ENCODE peak calls at places on chromosomes 7 and 10, in four cellular contexts. F is HepG2, S is K562, C is GM12878. Z is an unnamed sample.

GRCh38 chr7:43649755-43650274 is 66.9 kb downstream of the STK17A start:
- DNase-seq in S (no peak), C (peak; percentile 97), F (no peak), Z (no peak)

GRCh38 chr10:75111906-75112703 is 649 bp downstream of the SAMD8 start:
- DNase-seq in F (peak; percentile 48), S (peak; percentile 71), C (peak; percentile 30), Z (peak; percentile 60)

GRCh38 chr10:17617031-17617911 is at the start of gene HACD1:
- DNase-seq in F (peak; percentile 73), S (peak; percentile 54), C (no peak), Z (peak; percentile 78)

GRCh38 chr10:24722131-24722675 is 1.5 kb downstream of the ARHGAP21 start:
- DNase-seq in F (no peak), C (no peak), S (peak; percentile 40), Z (no peak)

GRCh38 chr10:71512794-71513379 is 116.2 kb downstream of the CDH23 start:
- DNase-seq in S (no peak), C (no peak), F (peak; percentile 33), Z (no peak)

GRCh38 chr7:55178292-55178862 is 159.6 kb downstream of the EGFR start:
- DNase-seq in S (no peak), C (no peak), F (no peak), Z (no peak)

GRCh38 chr7:55576753-55577152 is 4.5 kb upstream of the VOPP1 start:
- DNase-seq in C (no peak), F (no peak), S (no peak), Z (no peak)

GRCh38 chr10:11901454-11902431 is 78.6 kb downstream of the PROSER2 start:
- DNase-seq in C (no peak), F (peak; percentile 23), S (peak; percentile 80), Z (no peak)

GRCh38 chr10:86661161-86662025 is 6.9 kb upstream of the LDB3 start:
- DNase-seq in F (no peak), S (no peak), C (no peak), Z (peak; percentile 7)

GRCh38 chr7:98051118-98051744 is 55.4 kb upstream of the LMTK2 start:
- DNase-seq in S (peak; percentile 58), F (peak; percentile 10), C (no peak), Z (peak; percentile 93)

GRCh38 chr10:126278846-126279245 is 109.4 kb downstream of the ADAM12 start:
- DNase-seq in S (no peak), C (no peak), F (no peak), Z (no peak)

GRCh38 chr10:97003151-97003803 is 171.2 kb downstream of the LCOR start:
- DNase-seq in F (no peak), C (no peak), S (no peak), Z (no peak)

GRCh38 chr7:39332142-39332541 is 234.1 kb upstream of the YAE1 start:
- DNase-seq in F (no peak), C (no peak), S (no peak), Z (no peak)

GRCh38 chr10:3452683-3453388 is 280.3 kb upstream of the PITRM1 start:
- DNase-seq in F (no peak), S (no peak), C (no peak), Z (no peak)

GRCh38 chr10:63083904-63084689 is 49.0 kb upstream of the NRBF2 start:
- DNase-seq in F (peak; percentile 62), S (peak; percentile 73), C (peak; percentile 38), Z (peak; percentile 28)

GRCh38 chr7:81705206-81705605 is 64.6 kb downstream of the HGF start:
- DNase-seq in C (no peak), F (no peak), S (no peak), Z (no peak)

GRCh38 chr7:136958016-136958415 is 89.6 kb downstream of the CHRM2 start:
- DNase-seq in C (no peak), S (no peak), F (no peak), Z (no peak)

GRCh38 chr7:147245274-147245673 is 1128.7 kb downstream of the CNTNAP2 start:
- DNase-seq in F (peak; percentile 9), S (peak; percentile 56), C (no peak), Z (peak; percentile 63)

GRCh38 chr10:96618648-96619047 is 31.8 kb upstream of the TM9SF3 start:
- DNase-seq in S (no peak), C (no peak), F (no peak), Z (no peak)

GRCh38 chr10:62395892-62396291 is 21.7 kb downstream of the ZNF365 start:
- DNase-seq in F (no peak), S (no peak), C (no peak), Z (no peak)

GRCh38 chr7:142626420-142627035 is 122.7 kb upstream of the PRSS1 start:
- DNase-seq in F (peak; percentile 25), C (no peak), S (peak; percentile 80), Z (peak; percentile 89)

GRCh38 chr10:86962981-86963310 is 4.5 kb downstream of the SNCG start:
- DNase-seq in F (no peak), S (no peak), C (no peak), Z (no peak)

GRCh38 chr7:157318015-157318706 is 18.6 kb upstream of the DNAJB6 start:
- DNase-seq in F (no peak), C (no peak), S (peak; percentile 54), Z (no peak)

GRCh38 chr7:126959649-126960048 is 293.1 kb downstream of the GRM8 start:
- DNase-seq in F (no peak), C (no peak), S (no peak), Z (no peak)

GRCh38 chr7:83365746-83366145 is 203.1 kb upstream of the PCLO start:
- DNase-seq in S (no peak), C (no peak), F (no peak), Z (no peak)

GRCh38 chr7:22291979-22292378 is 65.0 kb downstream of the RAPGEF5 start:
- DNase-seq in C (no peak), S (no peak), F (no peak), Z (no peak)

GRCh38 chr10:131874991-131875451 is 25.8 kb upstream of the PPP2R2D start:
- DNase-seq in F (peak; percentile 62), S (peak; percentile 76), C (no peak), Z (peak; percentile 91)

GRCh38 chr7:134619627-134620331 is 26.9 kb upstream of the BPGM start:
- DNase-seq in C (no peak), F (no peak), S (no peak), Z (no peak)

GRCh38 chr10:50619882-50620281 is 3.9 kb downstream of the SGMS1 start:
- DNase-seq in C (no peak), S (no peak), F (no peak), Z (no peak)

GRCh38 chr10:29329420-29329819 is 40.5 kb downstream of the LYZL1 start:
- DNase-seq in S (no peak), F (peak; percentile 54), C (no peak), Z (no peak)

GRCh38 chr10:29326299-29326698 is 37.4 kb downstream of the LYZL1 start:
- DNase-seq in S (no peak), C (no peak), F (no peak), Z (no peak)

GRCh38 chr10:29326886-29327789 is 38.3 kb downstream of the LYZL1 start:
- DNase-seq in F (peak; percentile 94), S (no peak), C (no peak), Z (no peak)

GRCh38 chr10:29332061-29332760 is 43.3 kb downstream of the LYZL1 start:
- DNase-seq in S (no peak), F (no peak), C (no peak), Z (no peak)

GRCh38 chr10:29328988-29329387 is 40.1 kb downstream of the LYZL1 start:
- DNase-seq in S (no peak), C (no peak), F (no peak), Z (no peak)
- TF ChIP-seq ETV6 in S (no peak), C (no peak), F (no peak), Z (no peak)

GRCh38 chr7:28623863-28624262 is 211.5 kb downstream of the CREB5 start:
- DNase-seq in F (no peak), S (no peak), C (no peak), Z (no peak)
- TF ChIP-seq ETV6 in F (no peak), S (no peak), C (no peak), Z (no peak)

GRCh38 chr7:73700581-73701134 is 17.3 kb downstream of the BUD23 start:
- DNase-seq in C (no peak), F (no peak), S (no peak), Z (no peak)
- TF ChIP-seq ETV6 in C (no peak), F (no peak), S (no peak), Z (no peak)

GRCh38 chr7:25857376-25858067 is 294.5 kb upstream of the NFE2L3 start:
- DNase-seq in C (no peak), F (no peak), S (peak; percentile 67), Z (peak; percentile 56)
- TF ChIP-seq ETV6 in C (no peak), F (no peak), S (no peak), Z (no peak)